ENCODE peak calls at places on chromosome 2, in seven cellular contexts. One of them, this sample, is unnamed. For H4K20me1, the result is how much of the 10 kb centered on the place peaks cover.

GRCh38 chr2:234989183-234989701 is 37.4 kb downstream of the SH3BP4 start:
- DNase-seq in OCI-LY7: no peak
- DNase-seq in endothelial cell of umbilical vein: peak
- DNase-seq in IMR-90: no peak
- DNase-seq in osteoblast: peak
- DNase-seq in keratinocyte: peak
- DNase-seq in K562: no peak
- DNase-seq in this sample: peak

GRCh38 chr2:48587560-48587959 is 30.1 kb upstream of the GTF2A1L start:
- DNase-seq in OCI-LY7: no peak
- DNase-seq in endothelial cell of umbilical vein: no peak
- DNase-seq in IMR-90: no peak
- DNase-seq in osteoblast: no peak
- DNase-seq in keratinocyte: no peak
- DNase-seq in K562: no peak
- DNase-seq in this sample: no peak

GRCh38 chr2:238720232-238720672 is 127.6 kb upstream of the TWIST2 start:
- DNase-seq in OCI-LY7: peak
- DNase-seq in endothelial cell of umbilical vein: peak
- DNase-seq in IMR-90: peak
- DNase-seq in osteoblast: peak
- DNase-seq in keratinocyte: peak
- DNase-seq in K562: peak
- DNase-seq in this sample: peak

GRCh38 chr2:98799375-98800329 is 68.7 kb upstream of the MGAT4A start:
- DNase-seq in OCI-LY7: no peak
- DNase-seq in endothelial cell of umbilical vein: no peak
- DNase-seq in IMR-90: no peak
- DNase-seq in osteoblast: peak
- DNase-seq in keratinocyte: no peak
- DNase-seq in K562: no peak
- DNase-seq in this sample: no peak

GRCh38 chr2:110650346-110650745 is 27.5 kb downstream of the BUB1 start:
- DNase-seq in OCI-LY7: no peak
- DNase-seq in endothelial cell of umbilical vein: no peak
- DNase-seq in IMR-90: no peak
- DNase-seq in osteoblast: no peak
- DNase-seq in keratinocyte: no peak
- DNase-seq in K562: no peak
- DNase-seq in this sample: no peak

GRCh38 chr2:227888289-227888688 is 16.9 kb downstream of the DAW1 start:
- DNase-seq in OCI-LY7: no peak
- DNase-seq in endothelial cell of umbilical vein: no peak
- DNase-seq in IMR-90: no peak
- DNase-seq in osteoblast: peak
- DNase-seq in keratinocyte: no peak
- DNase-seq in K562: no peak
- DNase-seq in this sample: no peak

GRCh38 chr2:98444436-98445166 is at the start of gene INPP4A:
- DNase-seq in OCI-LY7: peak
- DNase-seq in endothelial cell of umbilical vein: peak
- DNase-seq in IMR-90: peak
- DNase-seq in osteoblast: peak
- DNase-seq in keratinocyte: no peak
- DNase-seq in K562: peak
- DNase-seq in this sample: peak

GRCh38 chr2:3637311-3637675 is 20.7 kb upstream of the ALLC start:
- DNase-seq in OCI-LY7: no peak
- DNase-seq in endothelial cell of umbilical vein: no peak
- DNase-seq in IMR-90: no peak
- DNase-seq in osteoblast: peak
- DNase-seq in keratinocyte: no peak
- DNase-seq in K562: no peak
- DNase-seq in this sample: no peak

GRCh38 chr2:155043097-155043496 is 344.6 kb downstream of the KCNJ3 start:
- DNase-seq in OCI-LY7: no peak
- DNase-seq in endothelial cell of umbilical vein: no peak
- DNase-seq in IMR-90: no peak
- DNase-seq in osteoblast: no peak
- DNase-seq in keratinocyte: no peak
- DNase-seq in K562: no peak
- DNase-seq in this sample: no peak

GRCh38 chr2:45119038-45119437 is 109.8 kb upstream of the SIX2 start:
- DNase-seq in OCI-LY7: no peak
- DNase-seq in endothelial cell of umbilical vein: no peak
- DNase-seq in IMR-90: peak
- DNase-seq in osteoblast: no peak
- DNase-seq in keratinocyte: no peak
- DNase-seq in K562: no peak
- DNase-seq in this sample: peak

GRCh38 chr2:119820275-119820674 is 60.6 kb downstream of the PTPN4 start:
- DNase-seq in OCI-LY7: no peak
- DNase-seq in endothelial cell of umbilical vein: peak
- DNase-seq in IMR-90: peak
- DNase-seq in osteoblast: no peak
- DNase-seq in keratinocyte: no peak
- DNase-seq in K562: no peak
- DNase-seq in this sample: peak

GRCh38 chr2:232325324-232326273 is 53.0 kb upstream of the ALPP start:
- DNase-seq in OCI-LY7: peak
- DNase-seq in endothelial cell of umbilical vein: peak
- DNase-seq in IMR-90: peak
- DNase-seq in osteoblast: peak
- DNase-seq in keratinocyte: no peak
- DNase-seq in K562: peak
- DNase-seq in this sample: peak

GRCh38 chr2:144944506-144945230 is 424.7 kb upstream of the ZEB2 start:
- DNase-seq in OCI-LY7: no peak
- DNase-seq in endothelial cell of umbilical vein: no peak
- DNase-seq in IMR-90: peak
- DNase-seq in osteoblast: peak
- DNase-seq in keratinocyte: no peak
- DNase-seq in K562: no peak
- DNase-seq in this sample: no peak

GRCh38 chr2:157838442-157839161 is 37.5 kb downstream of the ACVR1 start:
- DNase-seq in OCI-LY7: no peak
- DNase-seq in endothelial cell of umbilical vein: peak
- DNase-seq in IMR-90: peak
- DNase-seq in osteoblast: peak
- DNase-seq in keratinocyte: no peak
- DNase-seq in K562: peak
- DNase-seq in this sample: peak

GRCh38 chr2:47195149-47195548 is 40.0 kb upstream of the STPG4 start:
- DNase-seq in OCI-LY7: no peak
- DNase-seq in endothelial cell of umbilical vein: peak
- DNase-seq in IMR-90: no peak
- DNase-seq in osteoblast: peak
- DNase-seq in keratinocyte: no peak
- DNase-seq in K562: no peak
- DNase-seq in this sample: peak

GRCh38 chr2:23065936-23066335 is 319.0 kb upstream of the KLHL29 start:
- DNase-seq in OCI-LY7: no peak
- DNase-seq in endothelial cell of umbilical vein: no peak
- DNase-seq in IMR-90: no peak
- DNase-seq in osteoblast: no peak
- DNase-seq in keratinocyte: no peak
- DNase-seq in K562: no peak
- DNase-seq in this sample: no peak

GRCh38 chr2:231904161-231904611 is 22.0 kb downstream of the NPPC start:
- DNase-seq in OCI-LY7: no peak
- DNase-seq in endothelial cell of umbilical vein: no peak
- DNase-seq in IMR-90: no peak
- DNase-seq in osteoblast: peak
- DNase-seq in keratinocyte: no peak
- DNase-seq in K562: no peak
- DNase-seq in this sample: no peak

GRCh38 chr2:212526059-212526458 is 12.5 kb downstream of the ERBB4 start:
- DNase-seq in OCI-LY7: no peak
- DNase-seq in endothelial cell of umbilical vein: no peak
- DNase-seq in IMR-90: no peak
- DNase-seq in osteoblast: no peak
- DNase-seq in keratinocyte: no peak
- DNase-seq in K562: no peak
- DNase-seq in this sample: no peak

GRCh38 chr2:84788498-84788897 is 92.4 kb downstream of the TRABD2A start:
- DNase-seq in OCI-LY7: no peak
- DNase-seq in endothelial cell of umbilical vein: no peak
- DNase-seq in IMR-90: no peak
- DNase-seq in osteoblast: no peak
- DNase-seq in keratinocyte: no peak
- DNase-seq in K562: no peak
- DNase-seq in this sample: no peak

GRCh38 chr2:172339431-172340010 is 87.9 kb upstream of the ITGA6 start:
- DNase-seq in OCI-LY7: no peak
- DNase-seq in endothelial cell of umbilical vein: peak
- DNase-seq in IMR-90: peak
- DNase-seq in osteoblast: peak
- DNase-seq in keratinocyte: no peak
- DNase-seq in K562: no peak
- DNase-seq in this sample: peak

GRCh38 chr2:10195278-10196219 is 73.0 kb downstream of the RRM2 start:
- DNase-seq in OCI-LY7: no peak
- DNase-seq in endothelial cell of umbilical vein: no peak
- DNase-seq in IMR-90: no peak
- DNase-seq in osteoblast: peak
- DNase-seq in keratinocyte: no peak
- DNase-seq in K562: no peak
- DNase-seq in this sample: no peak

GRCh38 chr2:68766378-68766845 is 31.8 kb downstream of the ARHGAP25 start:
- DNase-seq in OCI-LY7: peak
- DNase-seq in endothelial cell of umbilical vein: peak
- DNase-seq in IMR-90: peak
- DNase-seq in osteoblast: no peak
- DNase-seq in keratinocyte: no peak
- DNase-seq in K562: no peak
- DNase-seq in this sample: peak

GRCh38 chr2:209368924-209369323 is 54.9 kb upstream of the MAP2 start:
- DNase-seq in OCI-LY7: no peak
- DNase-seq in endothelial cell of umbilical vein: peak
- DNase-seq in IMR-90: peak
- DNase-seq in osteoblast: peak
- DNase-seq in keratinocyte: peak
- DNase-seq in K562: no peak
- DNase-seq in this sample: peak

GRCh38 chr2:76391663-76392062 is 680.9 kb upstream of the GCFC2 start:
- DNase-seq in OCI-LY7: no peak
- DNase-seq in endothelial cell of umbilical vein: no peak
- DNase-seq in IMR-90: no peak
- DNase-seq in osteoblast: no peak
- DNase-seq in keratinocyte: no peak
- DNase-seq in K562: no peak
- DNase-seq in this sample: no peak

GRCh38 chr2:54481686-54482085 is 25.6 kb downstream of the SPTBN1 start:
- DNase-seq in OCI-LY7: no peak
- DNase-seq in endothelial cell of umbilical vein: no peak
- DNase-seq in IMR-90: no peak
- DNase-seq in osteoblast: no peak
- DNase-seq in keratinocyte: no peak
- DNase-seq in K562: no peak
- DNase-seq in this sample: no peak
- H4K20me1 ChIP-seq in OCI-LY7: under half
- H4K20me1 ChIP-seq in endothelial cell of umbilical vein: under half
- H4K20me1 ChIP-seq in IMR-90: half or more
- H4K20me1 ChIP-seq in osteoblast: under half
- H4K20me1 ChIP-seq in keratinocyte: under half
- H4K20me1 ChIP-seq in K562: under half
- H4K20me1 ChIP-seq in this sample: under half

GRCh38 chr2:27588308-27588707 is 5.5 kb downstream of the ZNF512 start:
- DNase-seq in OCI-LY7: no peak
- DNase-seq in endothelial cell of umbilical vein: no peak
- DNase-seq in IMR-90: no peak
- DNase-seq in osteoblast: no peak
- DNase-seq in keratinocyte: no peak
- DNase-seq in K562: no peak
- DNase-seq in this sample: peak
- H4K20me1 ChIP-seq in OCI-LY7: under half
- H4K20me1 ChIP-seq in endothelial cell of umbilical vein: under half
- H4K20me1 ChIP-seq in IMR-90: under half
- H4K20me1 ChIP-seq in osteoblast: under half
- H4K20me1 ChIP-seq in keratinocyte: under half
- H4K20me1 ChIP-seq in K562: under half
- H4K20me1 ChIP-seq in this sample: under half

DNA sequence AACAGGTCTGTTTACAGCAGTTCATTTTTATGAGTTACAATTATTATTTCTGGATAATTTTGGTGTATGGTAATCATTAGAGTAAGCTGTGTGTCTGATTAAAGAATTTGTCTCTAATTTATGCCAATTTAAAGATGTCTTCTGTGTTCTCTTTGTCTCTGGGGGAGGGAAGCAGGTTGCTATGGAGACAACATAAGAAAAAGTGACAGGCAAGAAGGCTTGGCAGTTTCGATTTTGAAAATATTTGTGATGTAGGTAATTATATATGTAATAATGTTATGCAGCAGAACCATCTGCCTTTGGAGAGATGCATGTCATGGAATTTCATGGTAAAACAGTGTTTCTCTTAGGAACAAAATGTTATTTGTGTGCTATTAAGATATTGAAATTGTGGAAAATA is 78.2 kb downstream of the SH3RF3 start:
- DNase-seq in OCI-LY7: no peak
- DNase-seq in endothelial cell of umbilical vein: no peak
- DNase-seq in IMR-90: no peak
- DNase-seq in osteoblast: no peak
- DNase-seq in keratinocyte: no peak
- DNase-seq in K562: no peak
- DNase-seq in this sample: no peak
- H4K20me1 ChIP-seq in OCI-LY7: under half
- H4K20me1 ChIP-seq in endothelial cell of umbilical vein: under half
- H4K20me1 ChIP-seq in IMR-90: half or more
- H4K20me1 ChIP-seq in osteoblast: half or more
- H4K20me1 ChIP-seq in keratinocyte: under half
- H4K20me1 ChIP-seq in K562: under half
- H4K20me1 ChIP-seq in this sample: under half

DNA sequence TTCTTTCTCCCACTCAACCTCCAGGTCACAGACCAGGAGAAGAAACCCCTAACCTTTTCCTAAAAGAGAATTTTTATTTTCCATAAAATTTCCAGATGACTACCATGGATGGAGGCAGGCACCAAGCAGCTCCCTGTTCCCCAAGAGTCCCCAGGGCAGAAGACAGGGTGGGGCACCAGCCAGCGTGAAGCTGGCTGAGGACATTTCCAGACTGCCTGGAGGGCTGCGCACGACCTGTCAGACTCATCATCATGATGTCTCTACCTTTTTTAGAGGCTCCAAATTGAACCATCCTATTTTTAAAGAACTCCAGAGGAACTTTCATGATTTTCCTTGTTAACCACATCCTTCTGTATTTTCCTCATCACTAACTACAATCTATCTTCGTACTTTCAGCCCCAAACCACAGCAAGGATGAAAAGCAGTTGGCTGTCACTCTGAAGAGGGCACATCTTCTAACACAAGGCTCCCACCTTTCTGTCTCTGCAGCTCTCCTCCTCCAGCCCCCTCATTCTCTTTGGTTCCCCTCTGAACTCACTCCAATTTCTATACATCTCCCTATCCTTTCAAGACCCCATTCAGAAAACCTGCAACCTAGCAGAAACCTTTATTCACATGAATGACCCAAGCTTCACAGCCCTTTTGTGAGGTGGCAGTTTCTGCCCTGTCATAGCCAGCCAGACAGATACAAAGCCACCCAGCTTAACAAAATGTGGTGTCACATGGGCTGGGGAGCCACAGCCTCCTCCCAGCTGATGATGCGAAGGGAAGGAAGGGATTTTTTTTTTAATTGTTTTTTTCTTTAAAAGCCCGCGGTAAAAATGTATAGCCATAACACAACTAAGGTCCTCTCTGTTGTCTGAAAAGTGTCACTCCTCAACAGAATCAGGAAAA is 11.1 kb downstream of the AMMECR1L start:
- DNase-seq in OCI-LY7: no peak
- DNase-seq in endothelial cell of umbilical vein: no peak
- DNase-seq in IMR-90: no peak
- DNase-seq in osteoblast: no peak
- DNase-seq in keratinocyte: no peak
- DNase-seq in K562: no peak
- DNase-seq in this sample: no peak
- H4K20me1 ChIP-seq in OCI-LY7: under half
- H4K20me1 ChIP-seq in endothelial cell of umbilical vein: under half
- H4K20me1 ChIP-seq in IMR-90: half or more
- H4K20me1 ChIP-seq in osteoblast: half or more
- H4K20me1 ChIP-seq in keratinocyte: under half
- H4K20me1 ChIP-seq in K562: under half
- H4K20me1 ChIP-seq in this sample: under half

This sample was measured in fibroblast of lung.